ENCODE peak calls at places on chromosomes 2 and 18, in seven cellular contexts. U, Q, Y, L, O, X and G are unnamed samples.

GRCh38 chr2:238174701-238175100 is 15.9 kb downstream of the ERFE start:
- DNase-seq in U (no peak), X (no peak), L (no peak), Q (no peak), O (no peak), Y (no peak), G (no peak)

GRCh38 chr2:55511508-55512124 is 7.9 kb upstream of the CFAP36 start:
- DNase-seq in X (peak; percentile 27), L (peak; percentile 86), Y (peak; percentile 50), Q (peak; percentile 27), O (peak; percentile 63), U (peak; percentile 50), G (no peak)

GRCh38 chr2:219645631-219646527 is 18.4 kb downstream of the SLC4A3 start:
- DNase-seq in X (no peak), Q (no peak), Y (peak; percentile 53), O (peak; percentile 75), L (peak; percentile 85), U (peak; percentile 82), G (no peak)

GRCh38 chr2:1833726-1834125 is 89.4 kb upstream of the PXDN start:
- DNase-seq in O (no peak), Q (no peak), Y (no peak), X (no peak), U (no peak), L (no peak), G (no peak)

GRCh38 chr2:120450196-120450820 is 104.4 kb downstream of the INHBB start:
- DNase-seq in U (peak; percentile 16), Q (no peak), O (no peak), X (no peak), L (no peak), Y (no peak), G (no peak)

GRCh38 chr2:112137516-112138142 is 556 bp upstream of the FBLN7 start:
- DNase-seq in O (peak; percentile 30), Y (no peak), X (peak; percentile 80), U (peak; percentile 37), Q (no peak), L (peak; percentile 33), G (no peak)

GRCh38 chr2:225052703-225053102 is 10.4 kb upstream of the DOCK10 start:
- DNase-seq in U (peak; percentile 39), L (no peak), X (no peak), Q (no peak), Y (no peak), O (peak; percentile 33), G (no peak)

GRCh38 chr18:23812566-23813440 is 123.5 kb downstream of the LAMA3 start:
- DNase-seq in Q (peak; percentile 8), X (no peak), O (peak; percentile 45), U (peak; percentile 19), L (peak; percentile 23), Y (no peak), G (no peak)

GRCh38 chr2:3780477-3781402 is 77.4 kb downstream of the DCDC2C start:
- DNase-seq in L (peak; percentile 83), Y (peak; percentile 79), Q (peak; percentile 32), X (no peak), O (peak; percentile 1), U (peak; percentile 73), G (no peak)

GRCh38 chr2:108916397-108917077 is 72.5 kb downstream of the EDAR start:
- DNase-seq in O (no peak), Y (peak; percentile 18), X (no peak), Q (no peak), L (no peak), U (no peak), G (no peak)

GRCh38 chr2:108917526-108917925 is 71.5 kb downstream of the EDAR start:
- DNase-seq in U (no peak), Q (no peak), X (no peak), O (no peak), Y (peak; percentile 3), L (no peak), G (no peak)

GRCh38 chr2:108918156-108918845 is 70.7 kb downstream of the EDAR start:
- DNase-seq in O (no peak), L (no peak), U (no peak), Y (no peak), Q (no peak), X (no peak), G (no peak)

GRCh38 chr2:108918941-108919341 is 70.1 kb downstream of the EDAR start:
- DNase-seq in L (no peak), Y (no peak), X (peak; percentile 96), O (no peak), U (no peak), Q (no peak), G (no peak)

GRCh38 chr2:108917078-108917440 is 72.0 kb downstream of the EDAR start:
- DNase-seq in L (no peak), X (no peak), O (no peak), Q (no peak), Y (peak; percentile 14), U (peak; percentile 20), G (no peak)
- H4K8ac ChIP-seq in L (no peak overlapping the region), X (no peak overlapping the region), O (no peak overlapping the region), Q (peak overlapping the region; percentile 44), Y (no peak overlapping the region), U (no peak overlapping the region), G (no peak overlapping the region)

GRCh38 chr2:177183860-177184259 is 28.7 kb upstream of the HNRNPA3 start:
- DNase-seq in Y (no peak), O (no peak), L (no peak), Q (no peak), U (no peak), X (no peak), G (no peak)
- H4K8ac ChIP-seq in Y (no peak overlapping the region), O (no peak overlapping the region), L (no peak overlapping the region), Q (no peak overlapping the region), U (no peak overlapping the region), X (no peak overlapping the region), G (no peak overlapping the region)

GRCh38 chr2:173684896-173685485 is 280.2 kb downstream of the SP3 start:
- DNase-seq in Q (no peak), U (no peak), O (no peak), Y (no peak), L (no peak), X (no peak), G (no peak)

GRCh38 chr2:173678186-173678585 is 287.0 kb downstream of the SP3 start:
- DNase-seq in L (no peak), X (no peak), Q (no peak), U (no peak), Y (no peak), O (no peak), G (no peak)

GRCh38 chr2:173676647-173677046 is 288.5 kb downstream of the SP3 start:
- DNase-seq in U (no peak), O (no peak), Q (no peak), L (no peak), Y (no peak), X (no peak), G (no peak)

GRCh38 chr2:173681891-173682655 is 283.1 kb downstream of the SP3 start:
- DNase-seq in O (no peak), Y (no peak), Q (no peak), X (peak; percentile 4), L (no peak), U (no peak), G (no peak)

GRCh38 chr2:173680574-173680973 is 284.6 kb downstream of the SP3 start:
- DNase-seq in Y (no peak), U (peak; percentile 5), O (no peak), Q (no peak), L (no peak), X (no peak), G (no peak)
- H4K8ac ChIP-seq in Y (no peak overlapping the region), U (no peak overlapping the region), O (no peak overlapping the region), Q (no peak overlapping the region), L (no peak overlapping the region), X (no peak overlapping the region), G (no peak overlapping the region)

DNA sequence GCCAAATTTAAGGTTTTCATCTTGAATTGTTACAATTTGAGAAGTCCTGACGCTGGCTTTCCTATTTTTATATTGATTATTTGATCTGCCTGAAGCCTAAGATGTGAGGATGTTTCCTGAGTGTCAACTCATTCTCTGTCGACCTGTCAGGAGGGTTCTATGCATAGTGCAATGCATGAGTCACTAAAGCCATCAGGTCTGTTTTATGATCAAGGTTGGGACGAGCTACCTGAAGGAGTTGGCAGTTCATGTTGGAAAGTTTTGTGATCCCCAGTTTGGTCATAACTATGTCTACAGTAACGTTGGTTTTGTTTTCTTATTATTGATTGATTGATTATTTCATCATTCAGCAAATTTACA is 71.2 kb downstream of the NABP1 start:
- DNase-seq in L (no peak), Y (no peak), U (no peak), Q (no peak), O (no peak), X (peak; percentile 33), G (no peak)
- H4K8ac ChIP-seq in L (no peak overlapping the region), Y (no peak overlapping the region), U (no peak overlapping the region), Q (no peak overlapping the region), O (no peak overlapping the region), X (no peak overlapping the region), G (no peak overlapping the region)

GRCh38 chr18:4107049-4107459 is 348.1 kb downstream of the DLGAP1 start:
- DNase-seq in L (peak; percentile 12), O (no peak), Q (peak; percentile 80), X (no peak), U (no peak), Y (no peak), G (no peak)
- H4K8ac ChIP-seq in L (no peak overlapping the region), O (no peak overlapping the region), Q (no peak overlapping the region), X (no peak overlapping the region), U (no peak overlapping the region), Y (no peak overlapping the region), G (no peak overlapping the region)

GRCh38 chr2:18522484-18523146 is 37.8 kb downstream of the RDH14 start:
- DNase-seq in Q (no peak), Y (no peak), X (peak; percentile 32), L (no peak), U (peak; percentile 47), O (no peak), G (no peak)
- H4K8ac ChIP-seq in Q (no peak overlapping the region), Y (no peak overlapping the region), X (no peak overlapping the region), L (no peak overlapping the region), U (no peak overlapping the region), O (no peak overlapping the region), G (no peak overlapping the region)

GRCh38 chr18:75779450-75779849 is 351.9 kb upstream of the SMIM21 start:
- DNase-seq in U (no peak), O (no peak), Y (no peak), Q (no peak), X (no peak), L (no peak), G (no peak)
- H4K8ac ChIP-seq in U (no peak overlapping the region), O (no peak overlapping the region), Y (no peak overlapping the region), Q (no peak overlapping the region), X (no peak overlapping the region), L (no peak overlapping the region), G (no peak overlapping the region)